ENCODE peak calls at places on chromosome 17, in four cellular contexts. One of them, this sample, is unnamed.

GRCh38 chr17:29835438-29836351 is 94.3 kb downstream of the SSH2 start:
- DNase-seq in NCI-H2081: no peak
- DNase-seq in activated naive CD4-positive, alpha-beta T cell: no peak
- DNase-seq in GM12864: no peak
- DNase-seq in this sample: no peak

GRCh38 chr17:63515426-63515825 is 7.7 kb upstream of the KCNH6 start:
- DNase-seq in activated naive CD4-positive, alpha-beta T cell: no peak
- DNase-seq in NCI-H2081: no peak
- DNase-seq in GM12864: no peak
- DNase-seq in this sample: no peak

GRCh38 chr17:42413464-42414040 is 9.5 kb downstream of the CAVIN1 start:
- DNase-seq in activated naive CD4-positive, alpha-beta T cell: no peak
- DNase-seq in NCI-H2081: no peak
- DNase-seq in GM12864: no peak
- DNase-seq in this sample: no peak

GRCh38 chr17:68578236-68578635 is 22.9 kb downstream of the FAM20A start:
- DNase-seq in GM12864: no peak
- DNase-seq in activated naive CD4-positive, alpha-beta T cell: no peak
- DNase-seq in NCI-H2081: no peak
- DNase-seq in this sample: no peak

GRCh38 chr17:12509836-12510235 is 155.9 kb upstream of the MYOCD start:
- DNase-seq in GM12864: no peak
- DNase-seq in NCI-H2081: no peak
- DNase-seq in activated naive CD4-positive, alpha-beta T cell: no peak
- DNase-seq in this sample: no peak

GRCh38 chr17:4559851-4560820 is at the start of gene GGT6:
- DNase-seq in GM12864: no peak
- DNase-seq in NCI-H2081: no peak
- DNase-seq in activated naive CD4-positive, alpha-beta T cell: no peak
- DNase-seq in this sample: no peak

GRCh38 chr17:71959129-71959528 is 161.7 kb upstream of the SOX9 start:
- DNase-seq in NCI-H2081: no peak
- DNase-seq in activated naive CD4-positive, alpha-beta T cell: no peak
- DNase-seq in GM12864: no peak
- DNase-seq in this sample: no peak

GRCh38 chr17:44966348-44967025 is 1.6 kb downstream of the C1QL1 start:
- DNase-seq in GM12864: no peak
- DNase-seq in NCI-H2081: no peak
- DNase-seq in activated naive CD4-positive, alpha-beta T cell: no peak
- DNase-seq in this sample: no peak

GRCh38 chr17:32943647-32944191 is 15.8 kb downstream of the TMEM98 start:
- DNase-seq in activated naive CD4-positive, alpha-beta T cell: no peak
- DNase-seq in NCI-H2081: no peak
- DNase-seq in GM12864: no peak
- DNase-seq in this sample: no peak

GRCh38 chr17:45070809-45071208 is 9.7 kb downstream of the NMT1 start:
- DNase-seq in activated naive CD4-positive, alpha-beta T cell: no peak
- DNase-seq in NCI-H2081: no peak
- DNase-seq in GM12864: no peak
- DNase-seq in this sample: no peak

GRCh38 chr17:20988001-20988641 is 54.7 kb downstream of the USP22 start:
- DNase-seq in GM12864: no peak
- DNase-seq in activated naive CD4-positive, alpha-beta T cell: no peak
- DNase-seq in NCI-H2081: no peak
- DNase-seq in this sample: no peak

GRCh38 chr17:42571435-42572225 is 4.7 kb downstream of the MLX start:
- DNase-seq in NCI-H2081: no peak
- DNase-seq in GM12864: no peak
- DNase-seq in activated naive CD4-positive, alpha-beta T cell: no peak
- DNase-seq in this sample: no peak

GRCh38 chr17:14330492-14330920 is 29.6 kb downstream of the HS3ST3B1 start:
- DNase-seq in GM12864: no peak
- DNase-seq in NCI-H2081: no peak
- DNase-seq in activated naive CD4-positive, alpha-beta T cell: no peak
- DNase-seq in this sample: peak

GRCh38 chr17:45117283-45117682 is 15.0 kb downstream of the PLCD3 start:
- DNase-seq in GM12864: no peak
- DNase-seq in NCI-H2081: no peak
- DNase-seq in activated naive CD4-positive, alpha-beta T cell: no peak
- DNase-seq in this sample: no peak

GRCh38 chr17:27453466-27453865 is 2.8 kb upstream of the KSR1 start:
- DNase-seq in NCI-H2081: no peak
- DNase-seq in activated naive CD4-positive, alpha-beta T cell: no peak
- DNase-seq in GM12864: no peak
- DNase-seq in this sample: no peak

GRCh38 chr17:59254742-59255141 is 34.4 kb downstream of the GDPD1 start:
- DNase-seq in NCI-H2081: no peak
- DNase-seq in activated naive CD4-positive, alpha-beta T cell: no peak
- DNase-seq in GM12864: no peak
- DNase-seq in this sample: no peak

GRCh38 chr17:78664476-78665384 is 87.5 kb upstream of the DNAH17 start:
- DNase-seq in NCI-H2081: peak
- DNase-seq in activated naive CD4-positive, alpha-beta T cell: no peak
- DNase-seq in GM12864: no peak
- DNase-seq in this sample: no peak

GRCh38 chr17:72715906-72716572 is 376.4 kb downstream of the SLC39A11 start:
- DNase-seq in activated naive CD4-positive, alpha-beta T cell: no peak
- DNase-seq in NCI-H2081: no peak
- DNase-seq in GM12864: no peak
- DNase-seq in this sample: no peak

GRCh38 chr17:78597923-78598545 is 20.8 kb upstream of the DNAH17 start:
- DNase-seq in GM12864: no peak
- DNase-seq in activated naive CD4-positive, alpha-beta T cell: no peak
- DNase-seq in NCI-H2081: no peak
- DNase-seq in this sample: no peak

GRCh38 chr17:36204724-36205500 is 6.0 kb upstream of the CCL4L2 start:
- DNase-seq in activated naive CD4-positive, alpha-beta T cell: no peak
- DNase-seq in GM12864: no peak
- DNase-seq in NCI-H2081: no peak
- DNase-seq in this sample: no peak

GRCh38 chr17:80374039-80374731 is 40.8 kb upstream of the ENDOV start:
- DNase-seq in NCI-H2081: no peak
- DNase-seq in GM12864: no peak
- DNase-seq in activated naive CD4-positive, alpha-beta T cell: no peak
- DNase-seq in this sample: no peak

This sample was measured in iPS-NIHi11.